ENCODE peak calls at places on chromosomes 7 and 10, in six cellular contexts. One of them, this sample, is unnamed.
A peak's percentile ranks its signal among the peaks of the same experiment; 100 is the strongest.

GRCh38 chr7:28029036-28029435 is 151.6 kb downstream of the JAZF1 start:
- DNase-seq in fibroblast of lung: peak; percentile 42
- DNase-seq in SK-N-SH: no peak
- DNase-seq in endothelial cell of umbilical vein: no peak
- DNase-seq in H1: no peak
- DNase-seq in K562: no peak
- DNase-seq in this sample: no peak

GRCh38 chr7:151128144-151128543 is 39.4 kb downstream of the GBX1 start:
- DNase-seq in fibroblast of lung: no peak
- DNase-seq in SK-N-SH: no peak
- DNase-seq in endothelial cell of umbilical vein: no peak
- DNase-seq in H1: no peak
- DNase-seq in K562: no peak
- DNase-seq in this sample: no peak

GRCh38 chr10:75104842-75105241 is 6.6 kb upstream of the SAMD8 start:
- DNase-seq in fibroblast of lung: no peak
- DNase-seq in SK-N-SH: no peak
- DNase-seq in endothelial cell of umbilical vein: no peak
- DNase-seq in H1: no peak
- DNase-seq in K562: no peak
- DNase-seq in this sample: no peak

GRCh38 chr10:119177708-119178370 is 773 bp downstream of the PRDX3 start:
- DNase-seq in fibroblast of lung: no peak
- DNase-seq in SK-N-SH: no peak
- DNase-seq in endothelial cell of umbilical vein: no peak
- DNase-seq in H1: no peak
- DNase-seq in K562: no peak
- DNase-seq in this sample: peak; percentile 25

GRCh38 chr10:30059209-30060107 is at the start of gene JCAD:
- DNase-seq in fibroblast of lung: no peak
- DNase-seq in SK-N-SH: peak; percentile 89
- DNase-seq in endothelial cell of umbilical vein: peak; percentile 69
- DNase-seq in H1: no peak
- DNase-seq in K562: peak; percentile 85
- DNase-seq in this sample: peak; percentile 72

GRCh38 chr10:84540617-84541288 is 212.4 kb downstream of the CCSER2 start:
- DNase-seq in fibroblast of lung: peak; percentile 54
- DNase-seq in SK-N-SH: no peak
- DNase-seq in endothelial cell of umbilical vein: peak; percentile 51
- DNase-seq in H1: no peak
- DNase-seq in K562: peak; percentile 85
- DNase-seq in this sample: peak; percentile 66

GRCh38 chr7:121302214-121302745 is 26.5 kb upstream of the WNT16 start:
- DNase-seq in fibroblast of lung: peak; percentile 82
- DNase-seq in SK-N-SH: no peak
- DNase-seq in endothelial cell of umbilical vein: no peak
- DNase-seq in H1: no peak
- DNase-seq in K562: no peak
- DNase-seq in this sample: no peak

GRCh38 chr7:84258628-84259027 is 64.0 kb upstream of the SEMA3A start:
- DNase-seq in fibroblast of lung: peak; percentile 88
- DNase-seq in SK-N-SH: no peak
- DNase-seq in endothelial cell of umbilical vein: no peak
- DNase-seq in H1: no peak
- DNase-seq in K562: no peak
- DNase-seq in this sample: no peak

GRCh38 chr10:104928733-104929132 is 287.6 kb downstream of the SORCS3 start:
- DNase-seq in fibroblast of lung: peak; percentile 21
- DNase-seq in SK-N-SH: no peak
- DNase-seq in endothelial cell of umbilical vein: no peak
- DNase-seq in H1: no peak
- DNase-seq in K562: no peak
- DNase-seq in this sample: no peak

GRCh38 chr10:232061-232460 is 96.8 kb downstream of the ZMYND11 start:
- DNase-seq in fibroblast of lung: no peak
- DNase-seq in SK-N-SH: no peak
- DNase-seq in endothelial cell of umbilical vein: no peak
- DNase-seq in H1: no peak
- DNase-seq in K562: no peak
- DNase-seq in this sample: no peak

GRCh38 chr10:230758-231157 is 95.5 kb downstream of the ZMYND11 start:
- DNase-seq in fibroblast of lung: peak; percentile 4
- DNase-seq in SK-N-SH: peak; percentile 33
- DNase-seq in endothelial cell of umbilical vein: peak; percentile 12
- DNase-seq in H1: no peak
- DNase-seq in K562: peak; percentile 39
- DNase-seq in this sample: no peak

GRCh38 chr10:235921-236320 is 100.7 kb downstream of the ZMYND11 start:
- DNase-seq in fibroblast of lung: no peak
- DNase-seq in SK-N-SH: no peak
- DNase-seq in endothelial cell of umbilical vein: peak; percentile 13
- DNase-seq in H1: no peak
- DNase-seq in K562: no peak
- DNase-seq in this sample: no peak

GRCh38 chr10:232878-233277 is 97.6 kb downstream of the ZMYND11 start:
- DNase-seq in fibroblast of lung: no peak
- DNase-seq in SK-N-SH: no peak
- DNase-seq in endothelial cell of umbilical vein: no peak
- DNase-seq in H1: no peak
- DNase-seq in K562: no peak
- DNase-seq in this sample: no peak

GRCh38 chr10:234708-235406 is 99.6 kb downstream of the ZMYND11 start:
- DNase-seq in fibroblast of lung: peak; percentile 9
- DNase-seq in SK-N-SH: no peak
- DNase-seq in endothelial cell of umbilical vein: no peak
- DNase-seq in H1: no peak
- DNase-seq in K562: no peak
- DNase-seq in this sample: no peak
- TF ChIP-seq CTCF in fibroblast of lung: no peak
- TF ChIP-seq CTCF in SK-N-SH: no peak
- TF ChIP-seq CTCF in endothelial cell of umbilical vein: no peak
- TF ChIP-seq CTCF in H1: no peak
- TF ChIP-seq CTCF in K562: no peak
- TF ChIP-seq CTCF in this sample: no peak

GRCh38 chr7:155722118-155722517 is 77.7 kb downstream of the RBM33 start:
- DNase-seq in fibroblast of lung: no peak
- DNase-seq in SK-N-SH: no peak
- DNase-seq in endothelial cell of umbilical vein: no peak
- DNase-seq in H1: no peak
- DNase-seq in K562: no peak
- DNase-seq in this sample: no peak
- H3K4me3 ChIP-seq in fibroblast of lung: no peak overlapping the region
- H3K4me3 ChIP-seq in SK-N-SH: no peak overlapping the region
- H3K4me3 ChIP-seq in endothelial cell of umbilical vein: no peak overlapping the region
- H3K4me3 ChIP-seq in H1: no peak overlapping the region
- H3K4me3 ChIP-seq in K562: no peak overlapping the region
- H3K4me3 ChIP-seq in this sample: no peak overlapping the region

GRCh38 chr7:9939171-9939570 is 1034.5 kb upstream of the PHF14 start:
- DNase-seq in fibroblast of lung: peak; percentile 39
- DNase-seq in SK-N-SH: no peak
- DNase-seq in endothelial cell of umbilical vein: no peak
- DNase-seq in H1: no peak
- DNase-seq in K562: no peak
- DNase-seq in this sample: no peak

DNA sequence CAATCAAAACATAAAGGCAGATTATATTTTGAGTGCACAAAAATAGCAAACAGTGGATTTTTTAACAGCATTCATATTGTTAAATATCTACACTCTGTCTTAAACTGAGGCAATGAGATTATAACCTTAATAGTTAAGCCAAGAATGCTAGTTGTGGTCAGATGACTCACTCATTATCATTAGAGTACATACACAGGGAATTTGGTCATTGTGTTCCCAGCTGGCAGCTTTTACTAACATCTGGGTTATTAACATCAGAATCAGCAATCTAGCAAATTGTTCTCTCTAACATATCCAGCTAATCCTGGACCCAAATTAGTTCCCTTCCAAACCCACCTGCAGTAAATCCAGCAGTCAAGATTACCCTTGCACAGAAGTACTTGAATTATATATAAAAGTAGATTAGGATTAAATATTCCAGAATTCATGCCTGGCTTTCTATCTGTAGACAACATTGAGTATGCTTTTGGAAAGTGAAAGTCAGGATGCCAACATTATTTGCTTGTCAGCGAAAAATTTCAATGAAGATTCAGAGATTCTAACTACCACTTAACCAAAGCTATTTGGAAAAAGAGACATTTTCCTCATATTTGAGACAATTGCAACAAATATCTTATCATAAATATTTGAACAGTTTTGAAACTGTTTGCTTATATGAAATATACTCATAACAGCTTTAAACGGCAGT is 1035.6 kb upstream of the PHF14 start:
- DNase-seq in fibroblast of lung: peak; percentile 89
- DNase-seq in SK-N-SH: no peak
- DNase-seq in endothelial cell of umbilical vein: peak; percentile 3
- DNase-seq in H1: no peak
- DNase-seq in K562: no peak
- DNase-seq in this sample: no peak
- H3K9ac ChIP-seq in fibroblast of lung: no peak overlapping the region
- H3K9ac ChIP-seq in SK-N-SH: no peak overlapping the region
- H3K9ac ChIP-seq in endothelial cell of umbilical vein: no peak overlapping the region
- H3K9ac ChIP-seq in H1: no peak overlapping the region
- H3K9ac ChIP-seq in K562: no peak overlapping the region
- H3K9ac ChIP-seq in this sample: no peak overlapping the region

DNA sequence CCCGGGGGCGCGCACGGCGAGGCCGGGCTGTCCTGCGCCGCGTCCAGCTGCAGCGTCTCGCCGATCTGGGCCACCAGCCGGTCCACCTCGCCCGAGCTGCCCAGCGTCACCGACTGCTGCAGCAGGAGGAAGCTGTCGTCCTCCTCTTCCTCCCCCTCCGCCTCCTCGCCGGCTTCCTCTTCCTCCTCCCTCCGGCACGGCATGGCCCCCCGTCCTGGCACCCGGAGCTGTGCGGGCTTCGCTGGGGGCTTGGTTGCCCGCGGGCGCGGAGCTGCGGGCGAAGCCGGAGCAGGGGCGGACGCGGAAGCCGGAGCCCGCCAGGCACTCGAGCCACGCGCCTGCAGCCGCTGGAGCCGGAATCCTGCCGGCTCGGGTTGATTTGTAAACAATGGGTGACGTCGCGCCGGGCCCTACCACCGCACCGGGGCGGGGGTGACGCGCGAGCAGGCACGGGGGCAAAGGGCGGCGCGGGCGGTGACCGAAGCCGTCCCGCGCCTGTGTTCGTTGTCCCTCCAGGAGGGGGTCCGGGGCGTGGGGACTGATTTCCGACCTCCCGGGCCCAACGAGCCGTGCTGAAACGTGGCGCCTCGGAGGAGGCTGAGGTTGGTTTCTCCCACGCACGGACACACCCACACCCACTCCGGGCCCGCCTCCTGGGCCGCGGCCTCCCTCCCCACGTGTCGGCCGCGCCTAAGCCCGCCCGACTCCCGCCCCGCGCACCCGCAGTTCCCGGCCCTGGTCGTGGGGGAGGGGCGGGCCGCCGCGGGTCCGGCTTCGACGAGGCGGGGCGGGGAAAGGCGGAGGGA is at the start of gene FRAT2:
- DNase-seq in fibroblast of lung: peak; percentile 90
- DNase-seq in SK-N-SH: peak; percentile 99
- DNase-seq in endothelial cell of umbilical vein: peak; percentile 91
- DNase-seq in H1: no peak
- DNase-seq in K562: peak; percentile 93
- DNase-seq in this sample: peak; percentile 93
- TF ChIP-seq CTCF in fibroblast of lung: no peak
- TF ChIP-seq CTCF in SK-N-SH: no peak
- TF ChIP-seq CTCF in endothelial cell of umbilical vein: no peak
- TF ChIP-seq CTCF in H1: no peak
- TF ChIP-seq CTCF in K562: no peak
- TF ChIP-seq CTCF in this sample: no peak

DNA sequence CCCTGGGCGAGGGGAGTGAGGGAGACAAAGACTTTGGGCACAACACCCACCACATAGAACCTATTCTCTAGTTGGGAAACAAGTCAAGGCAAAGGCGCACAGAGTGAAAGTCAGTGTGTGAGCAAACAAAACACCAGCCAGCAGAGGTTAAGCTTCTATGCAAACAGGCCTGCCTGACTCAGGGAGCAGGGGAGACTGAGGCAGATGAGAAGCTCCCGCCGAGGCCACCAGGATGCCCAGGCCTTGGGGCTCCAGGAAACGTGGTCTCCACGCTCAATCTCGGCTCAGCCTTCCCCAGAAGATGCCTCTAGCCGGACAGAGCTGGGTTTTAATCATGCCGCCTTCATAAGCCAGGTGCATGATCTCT is 74.1 kb upstream of the KCNMA1 start:
- DNase-seq in fibroblast of lung: no peak
- DNase-seq in SK-N-SH: no peak
- DNase-seq in endothelial cell of umbilical vein: no peak
- DNase-seq in H1: no peak
- DNase-seq in K562: no peak
- DNase-seq in this sample: no peak
- H3K4me3 ChIP-seq in fibroblast of lung: no peak overlapping the region
- H3K4me3 ChIP-seq in SK-N-SH: no peak overlapping the region
- H3K4me3 ChIP-seq in endothelial cell of umbilical vein: no peak overlapping the region
- H3K4me3 ChIP-seq in H1: no peak overlapping the region
- H3K4me3 ChIP-seq in K562: no peak overlapping the region
- H3K4me3 ChIP-seq in this sample: no peak overlapping the region

GRCh38 chr7:1321411-1322239 is 89.0 kb downstream of the UNCX start:
- DNase-seq in fibroblast of lung: no peak
- DNase-seq in SK-N-SH: peak; percentile 51
- DNase-seq in endothelial cell of umbilical vein: no peak
- DNase-seq in H1: no peak
- DNase-seq in K562: no peak
- DNase-seq in this sample: no peak

GRCh38 chr7:1322240-1323110 is 89.8 kb downstream of the UNCX start:
- DNase-seq in fibroblast of lung: no peak
- DNase-seq in SK-N-SH: peak; percentile 44
- DNase-seq in endothelial cell of umbilical vein: no peak
- DNase-seq in H1: no peak
- DNase-seq in K562: no peak
- DNase-seq in this sample: no peak

GRCh38 chr7:1318661-1319060 is 86.0 kb downstream of the UNCX start:
- DNase-seq in fibroblast of lung: no peak
- DNase-seq in SK-N-SH: no peak
- DNase-seq in endothelial cell of umbilical vein: no peak
- DNase-seq in H1: no peak
- DNase-seq in K562: no peak
- DNase-seq in this sample: no peak

GRCh38 chr7:1323178-1324027 is 90.7 kb downstream of the UNCX start:
- DNase-seq in fibroblast of lung: no peak
- DNase-seq in SK-N-SH: peak; percentile 49
- DNase-seq in endothelial cell of umbilical vein: no peak
- DNase-seq in H1: no peak
- DNase-seq in K562: no peak
- DNase-seq in this sample: no peak

DNA sequence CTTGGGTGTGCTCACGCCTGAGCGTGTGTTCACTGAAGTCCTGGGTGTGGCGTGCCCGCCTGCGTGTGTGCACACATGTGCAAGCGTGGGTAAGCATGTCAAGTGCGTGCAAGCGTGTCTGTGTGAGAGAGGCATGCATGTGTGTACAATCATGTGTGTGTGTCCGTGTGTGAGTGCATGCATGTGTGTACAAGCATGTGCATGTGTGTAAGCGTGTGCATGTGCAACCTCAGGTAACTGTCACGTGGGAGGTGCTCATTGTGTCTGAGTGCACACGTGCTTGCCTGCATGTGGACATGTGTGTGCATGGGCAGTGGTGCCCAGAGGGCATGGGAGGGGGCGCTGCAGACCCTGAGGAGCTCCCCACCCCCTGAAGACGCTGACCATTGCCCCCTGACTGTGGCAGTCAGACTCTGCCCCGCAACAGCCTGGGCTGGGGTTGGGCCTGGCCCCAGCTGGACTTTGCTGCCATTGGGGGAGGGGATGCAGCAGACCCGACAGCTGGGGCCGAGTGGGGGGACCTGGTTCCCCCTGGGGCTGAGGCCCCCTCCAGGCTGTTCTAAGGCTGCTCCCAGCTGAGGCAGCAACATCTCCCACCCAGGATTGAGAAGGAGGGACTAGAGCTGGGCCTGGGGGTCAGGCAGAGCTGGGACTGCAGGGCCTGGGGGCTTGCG is 88.1 kb downstream of the UNCX start:
- DNase-seq in fibroblast of lung: no peak
- DNase-seq in SK-N-SH: peak; percentile 35
- DNase-seq in endothelial cell of umbilical vein: no peak
- DNase-seq in H1: no peak
- DNase-seq in K562: no peak
- DNase-seq in this sample: no peak
- H3K9ac ChIP-seq in fibroblast of lung: no peak overlapping the region
- H3K9ac ChIP-seq in SK-N-SH: no peak overlapping the region
- H3K9ac ChIP-seq in endothelial cell of umbilical vein: no peak overlapping the region
- H3K9ac ChIP-seq in H1: no peak overlapping the region
- H3K9ac ChIP-seq in K562: no peak overlapping the region
- H3K9ac ChIP-seq in this sample: no peak overlapping the region